ENCODE peak calls at places on chromosomes 13 and 19, in six cellular contexts. One of them, this sample, is unnamed.

GRCh38 chr13:99176309-99177276 is 24.1 kb upstream of the UBAC2 start:
- DNase-seq in heart right ventricle: peak; percentile 67
- DNase-seq in esophagus squamous epithelium: no peak
- DNase-seq in lung: peak; percentile 74
- DNase-seq in hepatocyte: peak; percentile 83
- DNase-seq in breast epithelium: peak; percentile 31
- DNase-seq in this sample: peak; percentile 94

GRCh38 chr19:33071887-33072286 is 7.2 kb upstream of the RHPN2 start:
- DNase-seq in heart right ventricle: no peak
- DNase-seq in esophagus squamous epithelium: no peak
- DNase-seq in lung: no peak
- DNase-seq in hepatocyte: no peak
- DNase-seq in breast epithelium: no peak
- DNase-seq in this sample: no peak

GRCh38 chr13:50684366-50684765 is 159.1 kb downstream of the DLEU7 start:
- DNase-seq in heart right ventricle: peak; percentile 24
- DNase-seq in esophagus squamous epithelium: no peak
- DNase-seq in lung: no peak
- DNase-seq in hepatocyte: no peak
- DNase-seq in breast epithelium: no peak
- DNase-seq in this sample: no peak

GRCh38 chr13:44276061-44276460 is 97.6 kb upstream of the SERP2 start:
- DNase-seq in heart right ventricle: no peak
- DNase-seq in esophagus squamous epithelium: no peak
- DNase-seq in lung: no peak
- DNase-seq in hepatocyte: no peak
- DNase-seq in breast epithelium: no peak
- DNase-seq in this sample: peak; percentile 55

GRCh38 chr19:54481326-54481930 is 8.3 kb upstream of the CDC42EP5 start:
- DNase-seq in heart right ventricle: no peak
- DNase-seq in esophagus squamous epithelium: no peak
- DNase-seq in lung: no peak
- DNase-seq in hepatocyte: peak; percentile 79
- DNase-seq in breast epithelium: no peak
- DNase-seq in this sample: peak; percentile 90

GRCh38 chr19:11375143-11375948 is 880 bp downstream of the SWSAP1 start:
- DNase-seq in heart right ventricle: peak; percentile 53
- DNase-seq in esophagus squamous epithelium: no peak
- DNase-seq in lung: peak; percentile 65
- DNase-seq in hepatocyte: peak; percentile 67
- DNase-seq in breast epithelium: peak; percentile 56
- DNase-seq in this sample: peak; percentile 83

GRCh38 chr13:68970532-68970931 is 1137.1 kb upstream of the ATXN8OS start:
- DNase-seq in heart right ventricle: no peak
- DNase-seq in esophagus squamous epithelium: no peak
- DNase-seq in lung: no peak
- DNase-seq in hepatocyte: no peak
- DNase-seq in breast epithelium: no peak
- DNase-seq in this sample: no peak

GRCh38 chr13:27125357-27126282 is 46.0 kb downstream of the USP12 start:
- DNase-seq in heart right ventricle: no peak
- DNase-seq in esophagus squamous epithelium: no peak
- DNase-seq in lung: no peak
- DNase-seq in hepatocyte: no peak
- DNase-seq in breast epithelium: no peak
- DNase-seq in this sample: peak; percentile 45

GRCh38 chr13:46053162-46054012 is 841 bp upstream of the ZC3H13 start:
- DNase-seq in heart right ventricle: no peak
- DNase-seq in esophagus squamous epithelium: no peak
- DNase-seq in lung: no peak
- DNase-seq in hepatocyte: no peak
- DNase-seq in breast epithelium: no peak
- DNase-seq in this sample: no peak

GRCh38 chr13:80871481-80871880 is 530.6 kb upstream of the SPRY2 start:
- DNase-seq in heart right ventricle: no peak
- DNase-seq in esophagus squamous epithelium: no peak
- DNase-seq in lung: no peak
- DNase-seq in hepatocyte: no peak
- DNase-seq in breast epithelium: no peak
- DNase-seq in this sample: no peak

GRCh38 chr13:51799261-51799660 is 4.7 kb downstream of the DHRS12 start:
- DNase-seq in heart right ventricle: no peak
- DNase-seq in esophagus squamous epithelium: no peak
- DNase-seq in lung: no peak
- DNase-seq in hepatocyte: no peak
- DNase-seq in breast epithelium: no peak
- DNase-seq in this sample: no peak

GRCh38 chr13:45306966-45307365 is 34.0 kb downstream of the TPT1 start:
- DNase-seq in heart right ventricle: no peak
- DNase-seq in esophagus squamous epithelium: no peak
- DNase-seq in lung: no peak
- DNase-seq in hepatocyte: no peak
- DNase-seq in breast epithelium: no peak
- DNase-seq in this sample: no peak

GRCh38 chr13:99399623-99399974 is 92.4 kb upstream of the GPR183 start:
- DNase-seq in heart right ventricle: no peak
- DNase-seq in esophagus squamous epithelium: no peak
- DNase-seq in lung: no peak
- DNase-seq in hepatocyte: no peak
- DNase-seq in breast epithelium: no peak
- DNase-seq in this sample: no peak

DNA sequence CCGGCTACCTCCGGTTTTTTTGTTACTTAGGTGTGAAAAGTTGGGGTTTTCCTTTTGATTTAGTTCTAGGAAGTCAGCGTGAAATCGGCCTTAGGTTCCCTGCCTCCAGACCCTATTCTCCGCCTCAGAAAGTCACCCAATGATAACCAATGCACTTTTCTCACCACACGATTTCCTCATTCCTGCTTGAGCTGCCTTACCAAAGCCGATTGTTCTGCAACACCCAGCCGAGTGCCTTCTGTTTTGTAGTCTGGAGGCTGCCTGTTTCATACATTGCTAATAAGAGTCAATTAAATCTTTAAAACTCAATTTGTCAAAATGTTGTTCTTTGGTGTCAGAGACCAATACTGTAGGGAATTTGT is 39.7 kb downstream of the GJA3 start:
- DNase-seq in heart right ventricle: no peak
- DNase-seq in esophagus squamous epithelium: no peak
- DNase-seq in lung: no peak
- DNase-seq in hepatocyte: no peak
- DNase-seq in breast epithelium: no peak
- DNase-seq in this sample: peak; percentile 43
- H3K4me3 ChIP-seq in heart right ventricle: no peak overlapping the region
- H3K4me3 ChIP-seq in esophagus squamous epithelium: peak overlapping the region; percentile 55
- H3K4me3 ChIP-seq in lung: no peak overlapping the region
- H3K4me3 ChIP-seq in hepatocyte: no peak overlapping the region
- H3K4me3 ChIP-seq in breast epithelium: peak overlapping the region; percentile 39
- H3K4me3 ChIP-seq in this sample: no peak overlapping the region

GRCh38 chr13:108000998-108001397 is 214.3 kb downstream of the LIG4 start:
- DNase-seq in heart right ventricle: no peak
- DNase-seq in esophagus squamous epithelium: no peak
- DNase-seq in lung: no peak
- DNase-seq in hepatocyte: no peak
- DNase-seq in breast epithelium: no peak
- DNase-seq in this sample: no peak
- H3K27me3 ChIP-seq in heart right ventricle: no peaks in the 10 kb centered on the region
- H3K27me3 ChIP-seq in esophagus squamous epithelium: no peaks in the 10 kb centered on the region
- H3K27me3 ChIP-seq in lung: no peaks in the 10 kb centered on the region
- H3K27me3 ChIP-seq in hepatocyte: no peaks in the 10 kb centered on the region
- H3K27me3 ChIP-seq in breast epithelium: no peaks in the 10 kb centered on the region
- H3K27me3 ChIP-seq in this sample: no peaks in the 10 kb centered on the region

DNA sequence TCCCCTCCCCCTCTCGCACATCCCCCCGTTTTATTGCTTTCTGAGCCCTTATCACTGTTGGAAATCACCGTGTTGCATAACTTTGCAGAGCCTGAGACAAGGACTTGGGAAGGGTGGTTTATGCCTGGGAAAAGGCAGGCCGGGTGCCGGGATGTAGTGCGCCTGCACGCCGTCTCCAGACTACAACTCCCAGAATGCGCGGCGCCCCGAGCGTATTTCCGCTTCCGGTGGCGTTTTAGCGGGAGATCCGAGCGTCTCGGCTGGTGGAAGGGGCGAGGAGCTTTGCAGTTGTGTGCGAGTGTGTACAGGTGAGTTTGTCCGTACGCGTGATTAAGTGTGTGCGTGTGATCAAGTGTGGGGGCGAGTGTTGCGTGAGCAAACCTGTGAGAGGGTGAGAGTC is 75.4 kb downstream of the PEG3 start:
- DNase-seq in heart right ventricle: peak; percentile 76
- DNase-seq in esophagus squamous epithelium: no peak
- DNase-seq in lung: peak; percentile 55
- DNase-seq in hepatocyte: no peak
- DNase-seq in breast epithelium: peak; percentile 23
- DNase-seq in this sample: no peak
- H3K4me3 ChIP-seq in heart right ventricle: peak overlapping the region; percentile 23
- H3K4me3 ChIP-seq in esophagus squamous epithelium: peak overlapping the region; percentile 67
- H3K4me3 ChIP-seq in lung: peak overlapping the region; percentile 64
- H3K4me3 ChIP-seq in hepatocyte: no peak overlapping the region
- H3K4me3 ChIP-seq in breast epithelium: peak overlapping the region; percentile 73
- H3K4me3 ChIP-seq in this sample: no peak overlapping the region

GRCh38 chr13:49410006-49410405 is 33.9 kb downstream of the CAB39L start:
- DNase-seq in heart right ventricle: no peak
- DNase-seq in esophagus squamous epithelium: no peak
- DNase-seq in lung: no peak
- DNase-seq in hepatocyte: no peak
- DNase-seq in breast epithelium: no peak
- DNase-seq in this sample: no peak
- H3K27me3 ChIP-seq in heart right ventricle: no peaks in the 10 kb centered on the region
- H3K27me3 ChIP-seq in esophagus squamous epithelium: no peaks in the 10 kb centered on the region
- H3K27me3 ChIP-seq in lung: no peaks in the 10 kb centered on the region
- H3K27me3 ChIP-seq in hepatocyte: no peaks in the 10 kb centered on the region
- H3K27me3 ChIP-seq in breast epithelium: no peaks in the 10 kb centered on the region
- H3K27me3 ChIP-seq in this sample: no peaks in the 10 kb centered on the region

GRCh38 chr13:110811008-110811720 is 97.7 kb downstream of the ING1 start:
- DNase-seq in heart right ventricle: no peak
- DNase-seq in esophagus squamous epithelium: no peak
- DNase-seq in lung: no peak
- DNase-seq in hepatocyte: no peak
- DNase-seq in breast epithelium: no peak
- DNase-seq in this sample: no peak

GRCh38 chr13:110813646-110814624 is 100.4 kb downstream of the ING1 start:
- DNase-seq in heart right ventricle: no peak
- DNase-seq in esophagus squamous epithelium: no peak
- DNase-seq in lung: no peak
- DNase-seq in hepatocyte: no peak
- DNase-seq in breast epithelium: no peak
- DNase-seq in this sample: no peak

GRCh38 chr13:110812111-110812868 is 98.8 kb downstream of the ING1 start:
- DNase-seq in heart right ventricle: no peak
- DNase-seq in esophagus squamous epithelium: no peak
- DNase-seq in lung: no peak
- DNase-seq in hepatocyte: no peak
- DNase-seq in breast epithelium: no peak
- DNase-seq in this sample: peak; percentile 66

GRCh38 chr13:110811751-110812110 is 98.2 kb downstream of the ING1 start:
- DNase-seq in heart right ventricle: no peak
- DNase-seq in esophagus squamous epithelium: no peak
- DNase-seq in lung: no peak
- DNase-seq in hepatocyte: no peak
- DNase-seq in breast epithelium: no peak
- DNase-seq in this sample: no peak

GRCh38 chr13:110812869-110813645 is 99.6 kb downstream of the ING1 start:
- DNase-seq in heart right ventricle: no peak
- DNase-seq in esophagus squamous epithelium: no peak
- DNase-seq in lung: no peak
- DNase-seq in hepatocyte: no peak
- DNase-seq in breast epithelium: no peak
- DNase-seq in this sample: no peak
- H3K4me3 ChIP-seq in heart right ventricle: no peak overlapping the region
- H3K4me3 ChIP-seq in esophagus squamous epithelium: peak overlapping the region; percentile 50
- H3K4me3 ChIP-seq in lung: no peak overlapping the region
- H3K4me3 ChIP-seq in hepatocyte: no peak overlapping the region
- H3K4me3 ChIP-seq in breast epithelium: peak overlapping the region; percentile 55
- H3K4me3 ChIP-seq in this sample: no peak overlapping the region

DNA sequence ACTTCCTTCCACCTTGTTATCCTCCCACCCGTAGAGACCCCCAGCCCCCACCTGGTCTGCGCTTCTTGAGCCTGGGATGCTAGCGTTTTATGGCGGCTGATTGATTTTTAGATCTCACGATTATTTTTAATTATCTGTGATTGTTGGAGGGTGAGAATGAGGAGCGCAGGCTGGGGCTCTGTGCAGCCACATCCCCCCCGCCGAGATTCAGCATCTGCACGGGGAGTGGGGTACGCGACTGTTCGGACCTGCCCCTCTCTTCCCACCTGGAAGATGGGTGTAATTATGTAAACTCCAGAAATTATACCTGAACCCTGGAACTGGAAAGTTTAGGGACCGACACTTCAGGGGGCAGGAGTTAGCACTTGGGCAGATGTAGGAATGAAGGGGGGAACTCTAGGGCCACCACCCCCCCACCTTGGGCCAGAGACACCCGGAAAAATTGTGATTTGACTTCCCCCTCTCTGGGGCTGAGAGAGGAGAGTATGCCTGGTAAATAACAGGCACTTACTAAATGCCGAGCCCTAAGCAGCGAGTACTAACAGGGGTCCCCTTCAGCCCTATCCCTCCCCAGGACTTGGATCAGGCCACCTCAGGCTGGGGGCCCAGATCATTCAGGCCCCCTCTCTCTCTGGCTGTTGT is 1.8 kb upstream of the ONECUT3 start:
- DNase-seq in heart right ventricle: no peak
- DNase-seq in esophagus squamous epithelium: no peak
- DNase-seq in lung: no peak
- DNase-seq in hepatocyte: no peak
- DNase-seq in breast epithelium: no peak
- DNase-seq in this sample: no peak
- H3K27me3 ChIP-seq in heart right ventricle: peaks cover 62% of the 10 kb centered on the region
- H3K27me3 ChIP-seq in esophagus squamous epithelium: peaks cover 61% of the 10 kb centered on the region
- H3K27me3 ChIP-seq in lung: peaks cover 58% of the 10 kb centered on the region
- H3K27me3 ChIP-seq in hepatocyte: peaks cover 83% of the 10 kb centered on the region
- H3K27me3 ChIP-seq in breast epithelium: peaks cover 39% of the 10 kb centered on the region
- H3K27me3 ChIP-seq in this sample: peaks cover 90% of the 10 kb centered on the region

DNA sequence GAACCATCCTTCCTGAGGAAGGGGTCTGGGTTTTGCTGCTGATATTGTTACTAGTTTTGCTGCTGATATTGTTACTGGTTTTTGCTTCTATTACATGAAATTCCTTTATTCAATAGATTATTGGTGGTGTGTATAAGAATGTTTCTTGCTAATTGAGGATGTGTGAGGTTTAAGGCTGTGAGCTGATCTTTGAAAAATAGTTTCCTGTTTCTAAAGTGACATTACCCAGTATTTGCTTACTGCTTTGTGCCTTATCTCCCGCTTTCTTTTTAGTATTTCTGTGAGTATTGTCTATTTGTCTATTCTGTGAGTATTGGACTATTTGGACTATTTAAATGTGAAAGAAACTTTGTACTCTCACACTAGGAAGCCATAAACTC is 38.2 kb upstream of the C1QTNF9 start:
- DNase-seq in heart right ventricle: no peak
- DNase-seq in esophagus squamous epithelium: no peak
- DNase-seq in lung: no peak
- DNase-seq in hepatocyte: no peak
- DNase-seq in breast epithelium: no peak
- DNase-seq in this sample: no peak
- H3K4me3 ChIP-seq in heart right ventricle: no peak overlapping the region
- H3K4me3 ChIP-seq in esophagus squamous epithelium: peak overlapping the region; percentile 64
- H3K4me3 ChIP-seq in lung: no peak overlapping the region
- H3K4me3 ChIP-seq in hepatocyte: no peak overlapping the region
- H3K4me3 ChIP-seq in breast epithelium: peak overlapping the region; percentile 67
- H3K4me3 ChIP-seq in this sample: no peak overlapping the region

GRCh38 chr19:6287269-6287885 is 7.6 kb upstream of the MLLT1 start:
- DNase-seq in heart right ventricle: no peak
- DNase-seq in esophagus squamous epithelium: no peak
- DNase-seq in lung: no peak
- DNase-seq in hepatocyte: no peak
- DNase-seq in breast epithelium: no peak
- DNase-seq in this sample: no peak
- H3K27me3 ChIP-seq in heart right ventricle: no peaks in the 10 kb centered on the region
- H3K27me3 ChIP-seq in esophagus squamous epithelium: no peaks in the 10 kb centered on the region
- H3K27me3 ChIP-seq in lung: no peaks in the 10 kb centered on the region
- H3K27me3 ChIP-seq in hepatocyte: no peaks in the 10 kb centered on the region
- H3K27me3 ChIP-seq in breast epithelium: no peaks in the 10 kb centered on the region
- H3K27me3 ChIP-seq in this sample: no peaks in the 10 kb centered on the region

This sample was measured in endodermal cell.